ENCODE peak calls at places on chromosome 5, in four cellular contexts. P, J, D and I are unnamed samples.

GRCh38 chr5:168611163-168611562 is 32.0 kb upstream of the PANK3 start:
- DNase-seq in P (no peak), J (no peak), D (no peak), I (no peak)

GRCh38 chr5:63154480-63155309 is 576.1 kb downstream of the LRRC70 start:
- DNase-seq in P (no peak), J (no peak), D (no peak), I (no peak)

GRCh38 chr5:4295663-4296339 is 700.2 kb downstream of the IRX1 start:
- DNase-seq in P (no peak), J (no peak), D (no peak), I (no peak)

GRCh38 chr5:92409131-92409530 is 1026.0 kb upstream of the ARRDC3 start:
- DNase-seq in P (no peak), J (no peak), D (no peak), I (no peak)

GRCh38 chr5:151123897-151124751 is 33.5 kb downstream of the ANXA6 start:
- DNase-seq in P (no peak), J (peak; percentile 48), D (peak; percentile 88), I (no peak)

GRCh38 chr5:135569755-135570452 is 8.9 kb downstream of the CXCL14 start:
- DNase-seq in P (peak; percentile 55), J (no peak), D (no peak), I (peak; percentile 5)

GRCh38 chr5:43661102-43661501 is 58.1 kb downstream of the NNT start:
- DNase-seq in P (no peak), J (no peak), D (no peak), I (no peak)

GRCh38 chr5:80069918-80070318 is 34.8 kb downstream of the THBS4 start:
- DNase-seq in P (no peak), J (no peak), D (no peak), I (no peak)

GRCh38 chr5:154676508-154676907 is 78.7 kb upstream of the LARP1 start:
- DNase-seq in P (no peak), J (no peak), D (no peak), I (no peak)

GRCh38 chr5:2188661-2189060 is 305.9 kb upstream of the IRX4 start:
- DNase-seq in P (no peak), J (no peak), D (no peak), I (no peak)

GRCh38 chr5:149450199-149450598 is 71.1 kb upstream of the IL17B start:
- DNase-seq in P (no peak), J (no peak), D (no peak), I (no peak)
- TF ChIP-seq POLR2AphosphoS5 in P (no peak), J (no peak), D (no peak), I (no peak)

GRCh38 chr5:66129184-66129583 is 14.9 kb upstream of the SREK1 start:
- DNase-seq in P (no peak), J (no peak), D (no peak), I (no peak)
- TF ChIP-seq SPI1 in P (no peak), J (no peak), D (no peak), I (no peak)

GRCh38 chr5:138467711-138468132 is 2.4 kb downstream of the EGR1 start:
- DNase-seq in P (no peak), J (no peak), D (no peak), I (no peak)

GRCh38 chr5:138469540-138470321 is 4.5 kb downstream of the EGR1 start:
- DNase-seq in P (no peak), J (no peak), D (no peak), I (no peak)

GRCh38 chr5:138466900-138467710 is 1.8 kb downstream of the EGR1 start:
- DNase-seq in P (no peak), J (no peak), D (no peak), I (no peak)

GRCh38 chr5:138468966-138469539 is 3.8 kb downstream of the EGR1 start:
- DNase-seq in P (no peak), J (no peak), D (no peak), I (no peak)

DNA sequence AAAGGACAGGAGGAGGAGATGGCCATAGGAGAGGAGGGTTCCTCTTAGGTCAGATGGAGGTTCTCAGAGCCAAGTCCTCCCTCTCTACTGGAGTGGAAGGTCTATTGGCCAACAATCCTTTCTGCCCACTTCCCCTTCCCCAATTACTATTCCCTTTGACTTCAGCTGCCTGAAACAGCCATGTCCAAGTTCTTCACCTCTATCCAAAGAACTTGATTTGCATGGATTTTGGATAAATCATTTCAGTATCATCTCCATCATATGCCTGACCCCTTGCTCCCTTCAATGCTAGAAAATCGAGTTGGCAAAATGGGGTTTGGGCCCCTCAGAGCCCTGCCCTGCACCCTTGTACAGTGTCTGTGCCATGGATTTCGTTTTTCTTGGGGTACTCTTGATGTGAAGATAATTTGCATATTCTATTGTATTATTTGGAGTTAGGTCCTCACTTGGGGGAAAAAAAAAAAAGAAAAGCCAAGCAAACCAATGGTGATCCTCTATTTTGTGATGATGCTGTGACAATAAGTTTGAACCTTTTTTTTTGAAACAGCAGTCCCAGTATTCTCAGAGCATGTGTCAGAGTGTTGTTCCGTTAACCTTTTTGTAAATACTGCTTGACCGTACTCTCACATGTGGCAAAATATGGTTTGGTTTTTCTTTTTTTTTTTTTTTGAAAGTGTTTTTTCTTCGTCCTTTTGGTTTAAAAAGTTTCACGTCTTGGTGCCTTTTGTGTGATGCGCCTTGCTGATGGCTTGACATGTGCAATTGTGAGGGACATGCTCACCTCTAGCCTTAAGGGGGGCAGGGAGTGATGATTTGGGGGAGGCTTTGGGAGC is 3.1 kb downstream of the EGR1 start:
- DNase-seq in P (no peak), J (no peak), D (no peak), I (no peak)
- TF ChIP-seq POLR2AphosphoS5 in P (peak; percentile 79), J (no peak), D (peak; percentile 84), I (no peak)

DNA sequence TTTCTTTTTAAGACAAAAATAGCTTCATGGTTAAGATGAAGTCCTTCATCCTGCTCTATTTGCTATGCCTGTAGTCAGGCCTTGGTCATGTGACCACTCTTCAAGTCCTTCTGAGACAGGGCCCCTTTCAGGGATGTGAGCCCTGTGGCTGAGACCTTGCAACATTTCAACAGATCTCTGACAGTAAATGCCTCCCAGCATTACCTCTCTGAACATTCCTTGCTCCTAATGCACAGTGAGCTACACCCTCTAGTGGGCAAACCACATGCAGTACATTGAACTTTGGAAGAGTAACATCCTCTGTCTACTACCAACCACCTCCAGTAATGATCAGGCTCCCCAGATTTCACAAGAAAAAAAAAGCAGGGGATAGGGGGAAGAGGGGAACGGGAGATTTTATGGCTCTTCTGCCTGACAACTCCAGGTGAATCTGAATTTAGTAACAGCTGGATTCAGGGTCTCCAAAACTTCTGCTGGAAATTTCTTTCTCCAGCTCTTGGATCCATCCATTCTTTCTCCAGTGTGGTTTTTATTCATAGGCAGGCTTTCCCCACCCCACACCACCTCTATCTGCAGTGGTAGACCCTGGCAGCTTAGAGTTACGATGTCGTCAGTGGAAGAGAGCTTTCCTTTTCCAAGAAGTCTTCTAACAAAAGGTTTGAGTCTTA is 8.9 kb upstream of the FBXO38 start:
- DNase-seq in P (peak; percentile 50), J (no peak), D (no peak), I (peak; percentile 77)
- TF ChIP-seq SPI1 in P (no peak), J (no peak), D (no peak), I (no peak)

DNA sequence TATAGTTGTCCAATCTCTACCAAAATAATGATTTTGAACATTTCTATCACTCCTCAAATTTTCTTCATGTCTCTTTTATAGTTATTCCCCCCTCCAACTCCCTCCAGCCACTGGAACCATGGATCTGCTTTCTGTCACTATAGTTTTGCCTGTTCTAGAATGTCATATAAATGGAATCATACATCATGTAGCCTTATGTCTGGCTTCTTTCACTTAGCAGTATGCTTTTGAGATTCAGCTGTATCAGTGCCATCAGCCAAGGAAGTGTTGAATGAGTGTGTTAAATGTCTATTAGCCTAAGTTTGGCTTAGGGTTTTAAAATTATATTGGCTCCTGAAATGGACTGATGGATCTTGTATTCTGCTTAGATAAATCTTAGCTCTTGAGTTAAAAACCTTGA is 36.0 kb downstream of the UBE2D2 start:
- DNase-seq in P (no peak), J (no peak), D (no peak), I (no peak)
- TF ChIP-seq POLR2AphosphoS5 in P (no peak), J (no peak), D (no peak), I (no peak)